ENCODE peak calls at places on chromosomes 12 and 14, in ten cellular contexts. One of them, this sample, is unnamed.
A peak's percentile ranks its signal among the peaks of the same experiment; 100 is the strongest.

GRCh38 chr12:14417717-14418116 is 52.2 kb downstream of the ATF7IP start:
- DNase-seq in psoas muscle: peak; percentile 47
- DNase-seq in endodermal cell: peak; percentile 93
- DNase-seq in right lobe of liver: peak; percentile 27
- DNase-seq in gastrocnemius medialis: peak; percentile 41
- DNase-seq in astrocyte: peak; percentile 90
- DNase-seq in CD8-positive, alpha-beta T cell: peak; percentile 66
- DNase-seq in GM23248: peak; percentile 80
- DNase-seq in breast epithelium: no peak
- DNase-seq in bronchial epithelial cell: peak; percentile 88
- DNase-seq in this sample: peak; percentile 62

GRCh38 chr14:105452963-105453362 is 21.7 kb upstream of the CRIP2 start:
- DNase-seq in breast epithelium: no peak
- DNase-seq in CD8-positive, alpha-beta T cell: no peak
- DNase-seq in astrocyte: no peak
- DNase-seq in gastrocnemius medialis: no peak
- DNase-seq in bronchial epithelial cell: no peak
- DNase-seq in right lobe of liver: peak; percentile 17
- DNase-seq in psoas muscle: no peak
- DNase-seq in endodermal cell: no peak
- DNase-seq in GM23248: no peak
- DNase-seq in this sample: no peak

GRCh38 chr14:101962503-101962874 is 1.9 kb upstream of the DYNC1H1 start:
- DNase-seq in astrocyte: peak; percentile 78
- DNase-seq in gastrocnemius medialis: no peak
- DNase-seq in psoas muscle: peak; percentile 67
- DNase-seq in GM23248: peak; percentile 91
- DNase-seq in bronchial epithelial cell: peak; percentile 72
- DNase-seq in breast epithelium: no peak
- DNase-seq in CD8-positive, alpha-beta T cell: no peak
- DNase-seq in right lobe of liver: peak; percentile 68
- DNase-seq in endodermal cell: no peak
- DNase-seq in this sample: no peak

GRCh38 chr14:52269100-52269499 is 1.6 kb downstream of the PTGDR start:
- DNase-seq in breast epithelium: no peak
- DNase-seq in right lobe of liver: no peak
- DNase-seq in CD8-positive, alpha-beta T cell: no peak
- DNase-seq in psoas muscle: no peak
- DNase-seq in endodermal cell: no peak
- DNase-seq in astrocyte: no peak
- DNase-seq in bronchial epithelial cell: no peak
- DNase-seq in gastrocnemius medialis: no peak
- DNase-seq in GM23248: no peak
- DNase-seq in this sample: no peak

GRCh38 chr12:66594688-66595087 is 84.2 kb downstream of the GRIP1 start:
- DNase-seq in bronchial epithelial cell: peak; percentile 42
- DNase-seq in breast epithelium: no peak
- DNase-seq in GM23248: no peak
- DNase-seq in gastrocnemius medialis: no peak
- DNase-seq in astrocyte: peak; percentile 16
- DNase-seq in CD8-positive, alpha-beta T cell: no peak
- DNase-seq in right lobe of liver: no peak
- DNase-seq in psoas muscle: no peak
- DNase-seq in endodermal cell: no peak
- DNase-seq in this sample: no peak

GRCh38 chr12:32891956-32892355 is 4.6 kb downstream of the PKP2 start:
- DNase-seq in psoas muscle: no peak
- DNase-seq in bronchial epithelial cell: peak; percentile 72
- DNase-seq in breast epithelium: no peak
- DNase-seq in astrocyte: peak; percentile 33
- DNase-seq in gastrocnemius medialis: no peak
- DNase-seq in right lobe of liver: no peak
- DNase-seq in GM23248: peak; percentile 9
- DNase-seq in endodermal cell: peak; percentile 83
- DNase-seq in CD8-positive, alpha-beta T cell: no peak
- DNase-seq in this sample: peak; percentile 61

GRCh38 chr12:114895822-114896221 is 211.8 kb upstream of the TBX3 start:
- DNase-seq in GM23248: no peak
- DNase-seq in CD8-positive, alpha-beta T cell: no peak
- DNase-seq in psoas muscle: no peak
- DNase-seq in bronchial epithelial cell: no peak
- DNase-seq in right lobe of liver: no peak
- DNase-seq in endodermal cell: no peak
- DNase-seq in gastrocnemius medialis: no peak
- DNase-seq in breast epithelium: no peak
- DNase-seq in astrocyte: no peak
- DNase-seq in this sample: no peak

GRCh38 chr14:71244341-71244740 is 337.1 kb downstream of the PCNX1 start:
- DNase-seq in psoas muscle: no peak
- DNase-seq in astrocyte: no peak
- DNase-seq in gastrocnemius medialis: no peak
- DNase-seq in GM23248: peak; percentile 83
- DNase-seq in right lobe of liver: no peak
- DNase-seq in bronchial epithelial cell: no peak
- DNase-seq in CD8-positive, alpha-beta T cell: no peak
- DNase-seq in breast epithelium: no peak
- DNase-seq in endodermal cell: no peak
- DNase-seq in this sample: no peak

GRCh38 chr12:31362115-31362758 is 36.3 kb upstream of the SINHCAF start:
- DNase-seq in gastrocnemius medialis: no peak
- DNase-seq in bronchial epithelial cell: peak; percentile 15
- DNase-seq in CD8-positive, alpha-beta T cell: no peak
- DNase-seq in astrocyte: no peak
- DNase-seq in endodermal cell: peak; percentile 89
- DNase-seq in GM23248: no peak
- DNase-seq in right lobe of liver: no peak
- DNase-seq in psoas muscle: no peak
- DNase-seq in breast epithelium: no peak
- DNase-seq in this sample: peak; percentile 60

GRCh38 chr12:113899042-113899843 is 66.9 kb downstream of the RBM19 start:
- DNase-seq in CD8-positive, alpha-beta T cell: no peak
- DNase-seq in GM23248: no peak
- DNase-seq in gastrocnemius medialis: no peak
- DNase-seq in bronchial epithelial cell: no peak
- DNase-seq in psoas muscle: no peak
- DNase-seq in astrocyte: no peak
- DNase-seq in breast epithelium: no peak
- DNase-seq in right lobe of liver: no peak
- DNase-seq in endodermal cell: peak; percentile 48
- DNase-seq in this sample: no peak

GRCh38 chr12:3116106-3116898 is 39.1 kb downstream of the TSPAN9 start:
- DNase-seq in CD8-positive, alpha-beta T cell: no peak
- DNase-seq in gastrocnemius medialis: no peak
- DNase-seq in GM23248: no peak
- DNase-seq in right lobe of liver: no peak
- DNase-seq in bronchial epithelial cell: no peak
- DNase-seq in endodermal cell: no peak
- DNase-seq in psoas muscle: no peak
- DNase-seq in breast epithelium: no peak
- DNase-seq in astrocyte: no peak
- DNase-seq in this sample: peak; percentile 60

GRCh38 chr14:72049462-72049861 is 117.2 kb downstream of the RGS6 start:
- DNase-seq in bronchial epithelial cell: peak; percentile 22
- DNase-seq in astrocyte: no peak
- DNase-seq in GM23248: peak; percentile 1
- DNase-seq in breast epithelium: no peak
- DNase-seq in CD8-positive, alpha-beta T cell: no peak
- DNase-seq in gastrocnemius medialis: no peak
- DNase-seq in right lobe of liver: no peak
- DNase-seq in psoas muscle: no peak
- DNase-seq in endodermal cell: no peak
- DNase-seq in this sample: no peak

GRCh38 chr14:58633831-58634230 is 3.9 kb upstream of the DACT1 start:
- DNase-seq in bronchial epithelial cell: no peak
- DNase-seq in right lobe of liver: no peak
- DNase-seq in gastrocnemius medialis: no peak
- DNase-seq in GM23248: peak; percentile 34
- DNase-seq in endodermal cell: no peak
- DNase-seq in astrocyte: peak; percentile 73
- DNase-seq in breast epithelium: no peak
- DNase-seq in CD8-positive, alpha-beta T cell: no peak
- DNase-seq in psoas muscle: no peak
- DNase-seq in this sample: no peak

GRCh38 chr12:122166422-122167327 is 7.3 kb downstream of the IL31 start:
- DNase-seq in astrocyte: no peak
- DNase-seq in breast epithelium: no peak
- DNase-seq in gastrocnemius medialis: no peak
- DNase-seq in CD8-positive, alpha-beta T cell: peak; percentile 23
- DNase-seq in right lobe of liver: no peak
- DNase-seq in GM23248: no peak
- DNase-seq in psoas muscle: no peak
- DNase-seq in endodermal cell: no peak
- DNase-seq in bronchial epithelial cell: no peak
- DNase-seq in this sample: no peak

GRCh38 chr12:123167329-123167728 is 16.4 kb upstream of the PITPNM2 start:
- DNase-seq in CD8-positive, alpha-beta T cell: no peak
- DNase-seq in right lobe of liver: no peak
- DNase-seq in breast epithelium: no peak
- DNase-seq in endodermal cell: no peak
- DNase-seq in bronchial epithelial cell: no peak
- DNase-seq in psoas muscle: no peak
- DNase-seq in GM23248: no peak
- DNase-seq in astrocyte: no peak
- DNase-seq in gastrocnemius medialis: no peak
- DNase-seq in this sample: no peak

GRCh38 chr12:93438266-93439050 is 3.3 kb downstream of the UBE2N start:
- DNase-seq in gastrocnemius medialis: no peak
- DNase-seq in GM23248: no peak
- DNase-seq in astrocyte: no peak
- DNase-seq in breast epithelium: no peak
- DNase-seq in endodermal cell: no peak
- DNase-seq in psoas muscle: no peak
- DNase-seq in right lobe of liver: no peak
- DNase-seq in bronchial epithelial cell: no peak
- DNase-seq in CD8-positive, alpha-beta T cell: no peak
- DNase-seq in this sample: no peak
- H3K4me3 ChIP-seq in gastrocnemius medialis: no peak overlapping the region
- H3K4me3 ChIP-seq in GM23248: no peak overlapping the region
- H3K4me3 ChIP-seq in astrocyte: no peak overlapping the region
- H3K4me3 ChIP-seq in breast epithelium: no peak overlapping the region
- H3K4me3 ChIP-seq in endodermal cell: peak overlapping the region; percentile 88
- H3K4me3 ChIP-seq in psoas muscle: peak overlapping the region; percentile 25
- H3K4me3 ChIP-seq in right lobe of liver: no peak overlapping the region
- H3K4me3 ChIP-seq in bronchial epithelial cell: no peak overlapping the region
- H3K4me3 ChIP-seq in CD8-positive, alpha-beta T cell: no peak overlapping the region
- H3K4me3 ChIP-seq in this sample: no peak overlapping the region

GRCh38 chr12:108145011-108145410 is 15.9 kb downstream of the WSCD2 start:
- DNase-seq in gastrocnemius medialis: no peak
- DNase-seq in psoas muscle: no peak
- DNase-seq in breast epithelium: no peak
- DNase-seq in endodermal cell: no peak
- DNase-seq in CD8-positive, alpha-beta T cell: no peak
- DNase-seq in GM23248: no peak
- DNase-seq in right lobe of liver: no peak
- DNase-seq in bronchial epithelial cell: no peak
- DNase-seq in astrocyte: no peak
- DNase-seq in this sample: no peak
- H3K36me3 ChIP-seq in gastrocnemius medialis: no peaks in the 10 kb centered on the region
- H3K36me3 ChIP-seq in psoas muscle: no peaks in the 10 kb centered on the region
- H3K36me3 ChIP-seq in breast epithelium: no peaks in the 10 kb centered on the region
- H3K36me3 ChIP-seq in endodermal cell: no peaks in the 10 kb centered on the region
- H3K36me3 ChIP-seq in CD8-positive, alpha-beta T cell: no peaks in the 10 kb centered on the region
- H3K36me3 ChIP-seq in GM23248: no peaks in the 10 kb centered on the region
- H3K36me3 ChIP-seq in right lobe of liver: no peaks in the 10 kb centered on the region
- H3K36me3 ChIP-seq in bronchial epithelial cell: no peaks in the 10 kb centered on the region
- H3K36me3 ChIP-seq in astrocyte: no peaks in the 10 kb centered on the region
- H3K36me3 ChIP-seq in this sample: no peaks in the 10 kb centered on the region

GRCh38 chr12:57735198-57735855 is 3.2 kb downstream of the AGAP2 start:
- DNase-seq in bronchial epithelial cell: no peak
- DNase-seq in endodermal cell: no peak
- DNase-seq in astrocyte: no peak
- DNase-seq in psoas muscle: no peak
- DNase-seq in CD8-positive, alpha-beta T cell: no peak
- DNase-seq in right lobe of liver: no peak
- DNase-seq in breast epithelium: no peak
- DNase-seq in GM23248: peak; percentile 44
- DNase-seq in gastrocnemius medialis: no peak
- DNase-seq in this sample: peak; percentile 69
- H3K27me3 ChIP-seq in bronchial epithelial cell: peaks cover 46% of the 10 kb centered on the region
- H3K27me3 ChIP-seq in endodermal cell: peaks cover 100% of the 10 kb centered on the region
- H3K27me3 ChIP-seq in astrocyte: peaks cover 65% of the 10 kb centered on the region
- H3K27me3 ChIP-seq in psoas muscle: no peaks in the 10 kb centered on the region
- H3K27me3 ChIP-seq in CD8-positive, alpha-beta T cell: no peaks in the 10 kb centered on the region
- H3K27me3 ChIP-seq in right lobe of liver: no peaks in the 10 kb centered on the region
- H3K27me3 ChIP-seq in breast epithelium: peaks cover 17% of the 10 kb centered on the region
- H3K27me3 ChIP-seq in GM23248: peaks cover 37% of the 10 kb centered on the region
- H3K27me3 ChIP-seq in gastrocnemius medialis: peaks cover 46% of the 10 kb centered on the region
- H3K27me3 ChIP-seq in this sample: peaks cover 98% of the 10 kb centered on the region

GRCh38 chr12:57940052-57940914 is 1.1 kb upstream of the ATP23 start:
- DNase-seq in right lobe of liver: no peak
- DNase-seq in psoas muscle: no peak
- DNase-seq in endodermal cell: no peak
- DNase-seq in astrocyte: no peak
- DNase-seq in gastrocnemius medialis: no peak
- DNase-seq in CD8-positive, alpha-beta T cell: no peak
- DNase-seq in breast epithelium: no peak
- DNase-seq in GM23248: no peak
- DNase-seq in bronchial epithelial cell: no peak
- DNase-seq in this sample: no peak

GRCh38 chr12:57939291-57939690 is 2.1 kb upstream of the ATP23 start:
- DNase-seq in right lobe of liver: no peak
- DNase-seq in breast epithelium: no peak
- DNase-seq in GM23248: no peak
- DNase-seq in endodermal cell: no peak
- DNase-seq in CD8-positive, alpha-beta T cell: no peak
- DNase-seq in gastrocnemius medialis: no peak
- DNase-seq in astrocyte: no peak
- DNase-seq in bronchial epithelial cell: peak; percentile 54
- DNase-seq in psoas muscle: no peak
- DNase-seq in this sample: no peak

GRCh38 chr12:57935839-57936512 is 5.4 kb upstream of the ATP23 start:
- DNase-seq in breast epithelium: peak; percentile 88
- DNase-seq in right lobe of liver: peak; percentile 91
- DNase-seq in bronchial epithelial cell: peak; percentile 87
- DNase-seq in GM23248: peak; percentile 98
- DNase-seq in astrocyte: peak; percentile 86
- DNase-seq in endodermal cell: peak; percentile 96
- DNase-seq in psoas muscle: peak; percentile 88
- DNase-seq in gastrocnemius medialis: peak; percentile 88
- DNase-seq in CD8-positive, alpha-beta T cell: peak; percentile 85
- DNase-seq in this sample: peak; percentile 83

GRCh38 chr12:57936513-57936883 is 4.9 kb upstream of the ATP23 start:
- DNase-seq in right lobe of liver: no peak
- DNase-seq in breast epithelium: no peak
- DNase-seq in bronchial epithelial cell: no peak
- DNase-seq in CD8-positive, alpha-beta T cell: no peak
- DNase-seq in astrocyte: no peak
- DNase-seq in gastrocnemius medialis: no peak
- DNase-seq in psoas muscle: no peak
- DNase-seq in endodermal cell: no peak
- DNase-seq in GM23248: no peak
- DNase-seq in this sample: no peak

DNA sequence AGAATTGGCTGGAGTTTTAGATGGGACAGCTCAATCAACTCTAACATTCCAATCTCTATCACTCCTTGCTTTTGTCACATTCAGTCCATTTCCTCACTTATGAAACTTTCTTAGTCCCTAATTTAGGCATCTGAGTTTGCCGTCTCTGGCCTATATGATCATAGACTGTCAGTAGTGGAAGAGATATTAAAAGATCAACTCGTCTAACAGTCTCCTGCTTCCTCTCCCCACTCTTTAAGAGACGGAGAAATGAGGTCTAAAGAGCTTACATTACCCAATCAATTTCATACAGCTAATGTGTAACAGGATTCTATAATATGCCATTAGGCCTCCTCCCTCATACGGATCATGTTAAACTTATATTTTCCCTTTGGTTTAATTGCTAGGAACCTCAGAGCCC is 6.6 kb upstream of the ATP23 start:
- DNase-seq in CD8-positive, alpha-beta T cell: no peak
- DNase-seq in right lobe of liver: no peak
- DNase-seq in gastrocnemius medialis: no peak
- DNase-seq in endodermal cell: no peak
- DNase-seq in psoas muscle: no peak
- DNase-seq in bronchial epithelial cell: no peak
- DNase-seq in GM23248: no peak
- DNase-seq in astrocyte: no peak
- DNase-seq in breast epithelium: no peak
- DNase-seq in this sample: no peak
- H3K4me3 ChIP-seq in CD8-positive, alpha-beta T cell: no peak overlapping the region
- H3K4me3 ChIP-seq in right lobe of liver: no peak overlapping the region
- H3K4me3 ChIP-seq in gastrocnemius medialis: peak overlapping the region; percentile 85
- H3K4me3 ChIP-seq in endodermal cell: no peak overlapping the region
- H3K4me3 ChIP-seq in psoas muscle: peak overlapping the region; percentile 88
- H3K4me3 ChIP-seq in bronchial epithelial cell: no peak overlapping the region
- H3K4me3 ChIP-seq in GM23248: peak overlapping the region; percentile 82
- H3K4me3 ChIP-seq in astrocyte: no peak overlapping the region
- H3K4me3 ChIP-seq in breast epithelium: no peak overlapping the region
- H3K4me3 ChIP-seq in this sample: no peak overlapping the region

This sample was measured in H7.